ENCODE peak calls at places on chromosomes 2 and 18, in six cellular contexts. One of them, this sample, is unnamed.

GRCh38 chr18:11553098-11553940 is 56.1 kb upstream of the SLC35G4 start:
- DNase-seq in IMR-90: peak; percentile 59
- DNase-seq in K562: peak; percentile 58
- DNase-seq in mucosa of descending colon: no peak
- DNase-seq in GM10248: peak; percentile 65
- DNase-seq in HL-60: peak; percentile 32
- DNase-seq in this sample: peak; percentile 82

GRCh38 chr2:172229125-172229524 is 126.4 kb upstream of the DLX2 start:
- DNase-seq in K562: no peak
- DNase-seq in GM10248: no peak
- DNase-seq in IMR-90: no peak
- DNase-seq in mucosa of descending colon: no peak
- DNase-seq in HL-60: no peak
- DNase-seq in this sample: no peak

GRCh38 chr2:94970353-94970752 is 55.2 kb upstream of the MAL start:
- DNase-seq in K562: no peak
- DNase-seq in HL-60: no peak
- DNase-seq in IMR-90: no peak
- DNase-seq in GM10248: no peak
- DNase-seq in mucosa of descending colon: no peak
- DNase-seq in this sample: no peak

GRCh38 chr2:150282821-150283309 is 204.6 kb downstream of the RND3 start:
- DNase-seq in IMR-90: peak; percentile 28
- DNase-seq in K562: no peak
- DNase-seq in mucosa of descending colon: no peak
- DNase-seq in HL-60: no peak
- DNase-seq in GM10248: no peak
- DNase-seq in this sample: peak; percentile 23

GRCh38 chr2:173571021-173571821 is 216.5 kb downstream of the CDCA7 start:
- DNase-seq in GM10248: peak; percentile 15
- DNase-seq in IMR-90: peak; percentile 39
- DNase-seq in HL-60: peak; percentile 5
- DNase-seq in mucosa of descending colon: no peak
- DNase-seq in K562: peak; percentile 36
- DNase-seq in this sample: peak; percentile 57

GRCh38 chr18:30280861-30281470 is 761.6 kb downstream of the DSC3 start:
- DNase-seq in K562: peak; percentile 65
- DNase-seq in HL-60: peak; percentile 36
- DNase-seq in IMR-90: peak; percentile 59
- DNase-seq in GM10248: no peak
- DNase-seq in mucosa of descending colon: no peak
- DNase-seq in this sample: peak; percentile 69

GRCh38 chr2:86283461-86284030 is 53.9 kb downstream of the REEP1 start:
- DNase-seq in GM10248: no peak
- DNase-seq in HL-60: no peak
- DNase-seq in IMR-90: no peak
- DNase-seq in mucosa of descending colon: no peak
- DNase-seq in K562: no peak
- DNase-seq in this sample: no peak

GRCh38 chr2:238895901-238896600 is 48.2 kb downstream of the TWIST2 start:
- DNase-seq in K562: no peak
- DNase-seq in GM10248: no peak
- DNase-seq in HL-60: no peak
- DNase-seq in mucosa of descending colon: peak; percentile 53
- DNase-seq in IMR-90: peak; percentile 91
- DNase-seq in this sample: peak; percentile 78

GRCh38 chr18:45688113-45688512 is 35.9 kb upstream of the SLC14A1 start:
- DNase-seq in K562: no peak
- DNase-seq in HL-60: no peak
- DNase-seq in IMR-90: peak; percentile 48
- DNase-seq in mucosa of descending colon: no peak
- DNase-seq in GM10248: no peak
- DNase-seq in this sample: peak; percentile 81

GRCh38 chr2:88967844-88968243 is 276.4 kb downstream of the RPIA start:
- DNase-seq in mucosa of descending colon: no peak
- DNase-seq in GM10248: no peak
- DNase-seq in HL-60: no peak
- DNase-seq in K562: peak; percentile 17
- DNase-seq in IMR-90: no peak
- DNase-seq in this sample: peak; percentile 20

GRCh38 chr2:152814475-152815030 is 96.1 kb downstream of the ARL6IP6 start:
- DNase-seq in IMR-90: no peak
- DNase-seq in HL-60: no peak
- DNase-seq in mucosa of descending colon: no peak
- DNase-seq in GM10248: no peak
- DNase-seq in K562: no peak
- DNase-seq in this sample: no peak

GRCh38 chr2:225668606-225669266 is 269.2 kb downstream of the NYAP2 start:
- DNase-seq in IMR-90: peak; percentile 81
- DNase-seq in K562: peak; percentile 47
- DNase-seq in mucosa of descending colon: no peak
- DNase-seq in GM10248: peak; percentile 29
- DNase-seq in HL-60: peak; percentile 26
- DNase-seq in this sample: peak; percentile 89

GRCh38 chr2:28952806-28953190 is 28.3 kb upstream of the TOGARAM2 start:
- DNase-seq in K562: peak; percentile 39
- DNase-seq in IMR-90: no peak
- DNase-seq in mucosa of descending colon: no peak
- DNase-seq in GM10248: no peak
- DNase-seq in HL-60: peak; percentile 76
- DNase-seq in this sample: peak; percentile 26

GRCh38 chr2:240958366-240959213 is 39.8 kb upstream of the SNED1 start:
- DNase-seq in HL-60: no peak
- DNase-seq in IMR-90: no peak
- DNase-seq in mucosa of descending colon: no peak
- DNase-seq in K562: no peak
- DNase-seq in GM10248: no peak
- DNase-seq in this sample: no peak

GRCh38 chr2:105393373-105394055 is 5.3 kb downstream of the FHL2 start:
- DNase-seq in GM10248: no peak
- DNase-seq in IMR-90: peak; percentile 73
- DNase-seq in K562: no peak
- DNase-seq in HL-60: no peak
- DNase-seq in mucosa of descending colon: no peak
- DNase-seq in this sample: peak; percentile 96

GRCh38 chr2:119010336-119010735 is 68.3 kb downstream of the MARCO start:
- DNase-seq in HL-60: no peak
- DNase-seq in IMR-90: no peak
- DNase-seq in GM10248: no peak
- DNase-seq in K562: no peak
- DNase-seq in mucosa of descending colon: no peak
- DNase-seq in this sample: no peak

GRCh38 chr2:119009110-119009509 is 67.1 kb downstream of the MARCO start:
- DNase-seq in IMR-90: no peak
- DNase-seq in HL-60: no peak
- DNase-seq in mucosa of descending colon: no peak
- DNase-seq in GM10248: no peak
- DNase-seq in K562: no peak
- DNase-seq in this sample: no peak

GRCh38 chr2:119006441-119006840 is 64.4 kb downstream of the MARCO start:
- DNase-seq in GM10248: no peak
- DNase-seq in HL-60: no peak
- DNase-seq in mucosa of descending colon: no peak
- DNase-seq in IMR-90: no peak
- DNase-seq in K562: no peak
- DNase-seq in this sample: no peak

GRCh38 chr2:119005565-119005964 is 63.6 kb downstream of the MARCO start:
- DNase-seq in GM10248: no peak
- DNase-seq in IMR-90: no peak
- DNase-seq in K562: no peak
- DNase-seq in HL-60: no peak
- DNase-seq in mucosa of descending colon: no peak
- DNase-seq in this sample: no peak

DNA sequence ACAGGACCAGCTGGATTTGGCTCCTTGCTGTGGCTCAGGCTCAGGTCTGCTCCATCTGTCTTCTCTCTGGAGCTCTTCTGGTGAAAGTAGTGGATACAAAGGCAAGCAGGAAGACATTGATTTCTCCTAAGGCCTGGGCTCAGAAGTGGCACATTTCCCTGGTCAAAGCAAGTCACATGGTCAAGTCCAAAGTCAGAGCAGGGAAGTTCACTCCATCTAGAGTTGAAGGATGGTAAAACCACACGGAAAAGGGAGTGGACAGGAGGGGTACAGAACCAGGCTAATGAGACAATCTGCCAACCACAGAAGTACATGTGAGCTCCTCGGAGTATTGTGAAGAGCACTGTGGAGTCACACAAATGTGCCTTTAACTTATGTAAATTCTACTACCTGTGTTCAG is 66.1 kb downstream of the MARCO start:
- DNase-seq in mucosa of descending colon: no peak
- DNase-seq in K562: peak; percentile 16
- DNase-seq in HL-60: peak; percentile 36
- DNase-seq in IMR-90: no peak
- DNase-seq in GM10248: no peak
- DNase-seq in this sample: no peak
- TF ChIP-seq CTCF in mucosa of descending colon: no peak
- TF ChIP-seq CTCF in K562: peak; percentile 13
- TF ChIP-seq CTCF in HL-60: peak; percentile 11
- TF ChIP-seq CTCF in IMR-90: no peak
- TF ChIP-seq CTCF in GM10248: no peak
- TF ChIP-seq CTCF in this sample: no peak

GRCh38 chr2:38603402-38604265 is 906 bp upstream of the HNRNPLL start:
- DNase-seq in IMR-90: peak; percentile 76
- DNase-seq in HL-60: peak; percentile 85
- DNase-seq in mucosa of descending colon: peak; percentile 88
- DNase-seq in GM10248: peak; percentile 78
- DNase-seq in K562: peak; percentile 95
- DNase-seq in this sample: peak; percentile 91
- TF ChIP-seq CTCF in IMR-90: peak; percentile 84
- TF ChIP-seq CTCF in HL-60: peak; percentile 89
- TF ChIP-seq CTCF in mucosa of descending colon: peak; percentile 89
- TF ChIP-seq CTCF in GM10248: peak; percentile 97
- TF ChIP-seq CTCF in K562: peak; percentile 96
- TF ChIP-seq CTCF in this sample: peak; percentile 95

DNA sequence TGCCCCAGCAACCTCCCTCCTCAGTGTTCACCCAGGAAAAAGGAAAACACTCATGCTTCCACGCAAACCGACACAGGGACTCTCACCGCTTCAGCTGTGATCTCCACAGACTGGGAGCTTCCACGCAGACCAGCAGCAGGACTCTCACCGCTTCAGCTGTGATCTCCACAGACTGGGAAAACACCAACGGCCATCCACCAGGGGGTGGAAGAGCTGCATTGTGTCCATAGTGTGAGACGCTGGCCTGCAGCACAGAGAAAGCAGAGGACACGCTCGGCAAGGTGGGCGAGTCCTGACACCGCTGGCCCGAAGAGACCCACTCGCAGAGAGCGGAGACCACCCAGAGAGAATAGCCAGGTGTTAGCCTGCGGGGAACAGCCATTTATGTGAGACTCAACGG is 42.5 kb upstream of the NFATC1 start:
- DNase-seq in IMR-90: peak; percentile 20
- DNase-seq in mucosa of descending colon: no peak
- DNase-seq in GM10248: no peak
- DNase-seq in HL-60: no peak
- DNase-seq in K562: peak; percentile 16
- DNase-seq in this sample: peak; percentile 43
- TF ChIP-seq CTCF in IMR-90: no peak
- TF ChIP-seq CTCF in mucosa of descending colon: no peak
- TF ChIP-seq CTCF in GM10248: no peak
- TF ChIP-seq CTCF in HL-60: no peak
- TF ChIP-seq CTCF in K562: peak; percentile 33
- TF ChIP-seq CTCF in this sample: peak; percentile 66

DNA sequence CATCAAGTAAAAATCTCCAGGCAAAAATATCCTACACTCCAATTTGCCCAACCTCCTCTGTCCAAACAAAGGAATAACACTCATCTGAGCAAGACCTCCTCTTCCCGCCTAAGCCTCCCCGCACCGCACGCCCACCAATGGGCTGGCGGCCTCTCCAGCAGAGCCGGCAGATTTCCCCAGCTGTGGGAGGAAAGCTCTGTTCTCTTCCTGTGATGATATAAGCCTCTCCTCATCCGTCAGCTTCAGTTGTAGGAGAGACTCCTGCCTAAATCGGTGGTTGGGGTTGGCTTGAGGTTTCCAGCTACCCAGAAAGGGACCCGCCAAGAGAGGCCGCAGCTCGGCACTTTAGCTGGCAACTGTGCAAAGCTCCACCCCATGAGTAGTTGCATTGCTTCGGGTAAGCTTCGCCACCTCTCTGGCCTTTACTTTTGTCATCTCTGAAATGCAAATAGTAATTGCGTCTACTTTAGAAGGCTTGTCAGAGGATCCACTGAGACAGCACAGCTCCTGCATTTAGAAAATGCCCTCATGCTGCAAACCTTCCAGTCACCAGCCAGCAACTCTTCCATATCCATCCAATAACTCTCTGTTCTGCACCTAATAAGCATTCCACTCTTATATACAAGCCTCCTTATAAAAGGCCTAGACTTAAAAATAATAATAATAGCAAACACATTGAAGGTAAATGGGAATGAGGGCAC is 146.4 kb downstream of the MYT1L start:
- DNase-seq in HL-60: no peak
- DNase-seq in GM10248: no peak
- DNase-seq in K562: no peak
- DNase-seq in mucosa of descending colon: no peak
- DNase-seq in IMR-90: no peak
- DNase-seq in this sample: no peak
- TF ChIP-seq CTCF in HL-60: no peak
- TF ChIP-seq CTCF in GM10248: no peak
- TF ChIP-seq CTCF in K562: no peak
- TF ChIP-seq CTCF in mucosa of descending colon: no peak
- TF ChIP-seq CTCF in IMR-90: no peak
- TF ChIP-seq CTCF in this sample: no peak

DNA sequence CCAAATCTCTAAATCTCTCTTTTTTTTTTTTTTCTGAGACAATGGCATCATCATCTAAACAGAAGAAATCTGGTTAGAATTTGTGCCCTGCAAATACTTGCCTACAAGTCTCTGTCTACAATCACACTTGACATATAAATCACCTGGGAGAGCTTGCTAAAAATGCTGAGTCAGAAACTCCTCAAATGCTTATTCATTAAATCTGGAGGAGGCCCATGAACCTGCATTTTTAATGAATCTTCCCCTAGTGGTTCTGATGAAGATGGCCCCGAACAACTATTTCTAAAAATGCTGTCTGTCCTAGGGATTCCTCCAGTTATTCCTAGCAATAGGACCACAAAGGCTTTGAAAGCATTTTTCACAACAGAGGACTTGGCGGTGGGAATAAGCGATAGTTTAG is 1.6 kb upstream of the CSRNP3 start:
- DNase-seq in GM10248: no peak
- DNase-seq in IMR-90: no peak
- DNase-seq in HL-60: no peak
- DNase-seq in K562: no peak
- DNase-seq in mucosa of descending colon: no peak
- DNase-seq in this sample: no peak
- TF ChIP-seq CTCF in GM10248: no peak
- TF ChIP-seq CTCF in IMR-90: no peak
- TF ChIP-seq CTCF in HL-60: no peak
- TF ChIP-seq CTCF in K562: no peak
- TF ChIP-seq CTCF in mucosa of descending colon: no peak
- TF ChIP-seq CTCF in this sample: no peak

This sample was measured in choroid plexus epithelial cell.